ENCODE peak calls at places on chromosomes 6 and 20, in five cellular contexts. S, P, W, K and I are unnamed samples.

GRCh38 chr6:147787407-147787806 is 278.9 kb downstream of the SAMD5 start:
- DNase-seq in S (no peak), P (no peak), W (no peak), K (no peak), I (no peak)

GRCh38 chr20:45059022-45059728 is 41.8 kb downstream of the KCNS1 start:
- DNase-seq in S (no peak), P (peak; percentile 87), W (peak; percentile 71), K (no peak), I (peak; percentile 52)

GRCh38 chr6:4920914-4921410 is 82.9 kb downstream of the RPP40 start:
- DNase-seq in S (no peak), P (no peak), W (peak; percentile 46), K (no peak), I (no peak)

GRCh38 chr20:32839982-32840285 is 18.8 kb upstream of the EFCAB8 start:
- DNase-seq in S (no peak), P (no peak), W (no peak), K (no peak), I (no peak)

GRCh38 chr6:41284726-41285125 is 1.8 kb downstream of the TREM1 start:
- DNase-seq in S (no peak), P (peak; percentile 86), W (peak; percentile 75), K (no peak), I (peak; percentile 70)

GRCh38 chr20:48771542-48771941 is 56.3 kb downstream of the PREX1 start:
- DNase-seq in S (no peak), P (no peak), W (peak; percentile 41), K (peak; percentile 63), I (peak; percentile 75)

GRCh38 chr6:123321020-123321419 is 315.7 kb downstream of the TRDN start:
- DNase-seq in S (no peak), P (no peak), W (no peak), K (no peak), I (no peak)

GRCh38 chr6:105135056-105135455 is 44.8 kb downstream of the POPDC3 start:
- DNase-seq in S (no peak), P (peak; percentile 14), W (peak; percentile 43), K (no peak), I (peak; percentile 23)

GRCh38 chr6:41940759-41941279 is 789 bp downstream of the CCND3 start:
- DNase-seq in S (peak; percentile 61), P (no peak), W (no peak), K (peak; percentile 55), I (peak; percentile 45)

GRCh38 chr20:60057866-60058807 is 99.9 kb downstream of the CDH26 start:
- DNase-seq in S (peak; percentile 8), P (peak; percentile 7), W (peak; percentile 57), K (peak; percentile 98), I (peak; percentile 13)

GRCh38 chr6:145189836-145190235 is 545.5 kb downstream of the EPM2A start:
- DNase-seq in S (no peak), P (no peak), W (no peak), K (no peak), I (no peak)

GRCh38 chr6:56540232-56540631 is 102.5 kb downstream of the DST start:
- DNase-seq in S (no peak), P (no peak), W (no peak), K (peak; percentile 25), I (no peak)

GRCh38 chr20:47464380-47465101 is 37.1 kb upstream of the NCOA3 start:
- DNase-seq in S (peak; percentile 68), P (peak; percentile 99), W (peak; percentile 99), K (no peak), I (peak; percentile 100)

GRCh38 chr6:121157913-121158312 is 176.4 kb downstream of the TBC1D32 start:
- DNase-seq in S (no peak), P (peak; percentile 23), W (peak; percentile 5), K (no peak), I (peak; percentile 14)

GRCh38 chr20:17624551-17625245 is 54.8 kb downstream of the DSTN start:
- DNase-seq in S (no peak), P (no peak), W (no peak), K (no peak), I (no peak)

GRCh38 chr6:107290491-107290890 is 168.9 kb downstream of the PDSS2 start:
- DNase-seq in S (no peak), P (no peak), W (no peak), K (no peak), I (no peak)

GRCh38 chr20:3781153-3781910 is at the start of gene SPEF1:
- DNase-seq in S (peak; percentile 87), P (peak; percentile 92), W (peak; percentile 93), K (peak; percentile 90), I (peak; percentile 93)

GRCh38 chr6:119132211-119133004 is 53.9 kb upstream of the FAM184A start:
- DNase-seq in S (no peak), P (no peak), W (peak; percentile 25), K (no peak), I (no peak)

GRCh38 chr6:47633141-47633540 is 65.2 kb upstream of the ADGRF4 start:
- DNase-seq in S (peak; percentile 18), P (peak; percentile 54), W (peak; percentile 27), K (no peak), I (peak; percentile 24)
- TF ChIP-seq CTCF in S (no peak), P (peak; percentile 51), W (peak; percentile 8), K (no peak), I (peak; percentile 5)

GRCh38 chr6:2891768-2892170 is 11.3 kb downstream of the SERPINB9 start:
- DNase-seq in S (peak; percentile 89), P (no peak), W (no peak), K (no peak), I (no peak)

GRCh38 chr6:2885967-2886731 is 17.0 kb downstream of the SERPINB9 start:
- DNase-seq in S (no peak), P (peak; percentile 12), W (no peak), K (no peak), I (no peak)

GRCh38 chr6:2893276-2893675 is 9.8 kb downstream of the SERPINB9 start:
- DNase-seq in S (no peak), P (no peak), W (no peak), K (no peak), I (no peak)

GRCh38 chr6:2895072-2895471 is 8.0 kb downstream of the SERPINB9 start:
- DNase-seq in S (no peak), P (no peak), W (no peak), K (no peak), I (no peak)

GRCh38 chr6:2890981-2891767 is 11.9 kb downstream of the SERPINB9 start:
- DNase-seq in S (peak; percentile 54), P (no peak), W (no peak), K (no peak), I (no peak)
- H3K4me3 ChIP-seq in S (no peak overlapping the region), P (no peak overlapping the region), W (no peak overlapping the region), K (no peak overlapping the region), I (no peak overlapping the region)

GRCh38 chr6:21128601-21129000 is 464.9 kb upstream of the SOX4 start:
- DNase-seq in S (no peak), P (no peak), W (no peak), K (no peak), I (no peak)

GRCh38 chr6:21121737-21122136 is 471.8 kb upstream of the SOX4 start:
- DNase-seq in S (no peak), P (no peak), W (no peak), K (no peak), I (no peak)

DNA sequence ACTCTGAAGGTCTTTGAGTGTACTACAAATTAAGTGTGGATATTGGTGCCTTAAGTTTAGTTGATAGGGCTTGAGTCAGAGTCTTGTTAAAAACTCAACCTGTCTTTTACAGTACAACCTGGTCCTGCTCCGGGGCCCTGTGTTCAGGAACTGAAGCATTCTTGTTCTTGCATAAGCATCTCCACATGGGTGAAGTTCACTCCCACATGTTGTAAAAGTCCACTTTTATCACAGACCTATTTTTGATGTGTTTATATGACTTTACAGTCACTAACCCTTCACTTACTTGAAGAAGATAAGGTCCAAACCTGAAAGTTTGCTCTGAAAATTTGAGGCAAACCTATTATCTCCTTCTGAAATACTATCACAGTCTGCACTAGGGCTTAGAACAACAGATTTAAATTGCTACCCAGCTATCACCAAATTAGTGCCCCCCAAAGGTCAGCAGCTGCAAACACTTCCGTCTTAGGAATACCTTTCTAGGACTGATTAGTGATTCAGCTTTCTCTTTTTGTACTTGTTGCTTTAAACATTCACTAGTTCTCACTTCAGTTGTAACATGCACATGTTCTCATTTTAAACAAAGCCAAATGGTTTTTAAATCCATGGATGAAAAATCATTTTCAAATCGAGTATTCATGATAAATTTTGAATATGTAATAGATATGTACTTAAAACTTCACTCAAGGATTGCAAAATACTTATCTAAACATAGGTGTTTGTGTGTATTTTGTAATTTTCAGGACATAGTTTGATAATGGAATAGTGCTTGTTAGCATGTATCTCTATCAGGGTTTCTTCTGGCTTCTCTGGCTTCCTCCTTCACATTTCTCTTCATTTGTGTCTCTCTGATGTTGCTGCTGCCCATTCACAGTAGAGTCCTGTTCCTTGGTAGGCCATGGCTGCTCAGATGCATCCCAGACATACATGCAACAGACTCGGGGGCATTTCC is 469.8 kb upstream of the SOX4 start:
- DNase-seq in S (no peak), P (no peak), W (no peak), K (no peak), I (no peak)
- TF ChIP-seq CTCF in S (no peak), P (no peak), W (no peak), K (no peak), I (no peak)

DNA sequence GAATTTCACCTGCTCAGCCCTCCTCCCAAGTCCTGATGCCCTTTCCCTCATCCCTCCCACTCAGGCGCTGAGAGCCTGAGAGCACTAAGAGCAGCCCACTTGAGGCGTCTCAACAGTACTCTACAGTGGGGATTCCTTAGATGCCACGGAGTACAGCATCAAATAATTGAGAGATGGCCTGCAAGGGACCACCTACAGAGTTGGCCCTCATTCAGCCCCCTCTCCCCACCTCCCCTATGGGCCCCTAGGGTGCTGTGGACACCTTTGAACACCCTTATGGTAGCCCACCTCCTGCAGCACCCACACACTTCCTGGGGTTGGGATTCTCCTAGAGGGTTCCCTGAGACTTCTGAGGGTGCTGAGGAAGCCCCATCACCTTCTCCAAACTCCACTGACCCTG is 37.1 kb upstream of the SIRPG start:
- DNase-seq in S (no peak), P (no peak), W (no peak), K (no peak), I (no peak)
- H3K4me3 ChIP-seq in S (no peak overlapping the region), P (no peak overlapping the region), W (no peak overlapping the region), K (no peak overlapping the region), I (no peak overlapping the region)

DNA sequence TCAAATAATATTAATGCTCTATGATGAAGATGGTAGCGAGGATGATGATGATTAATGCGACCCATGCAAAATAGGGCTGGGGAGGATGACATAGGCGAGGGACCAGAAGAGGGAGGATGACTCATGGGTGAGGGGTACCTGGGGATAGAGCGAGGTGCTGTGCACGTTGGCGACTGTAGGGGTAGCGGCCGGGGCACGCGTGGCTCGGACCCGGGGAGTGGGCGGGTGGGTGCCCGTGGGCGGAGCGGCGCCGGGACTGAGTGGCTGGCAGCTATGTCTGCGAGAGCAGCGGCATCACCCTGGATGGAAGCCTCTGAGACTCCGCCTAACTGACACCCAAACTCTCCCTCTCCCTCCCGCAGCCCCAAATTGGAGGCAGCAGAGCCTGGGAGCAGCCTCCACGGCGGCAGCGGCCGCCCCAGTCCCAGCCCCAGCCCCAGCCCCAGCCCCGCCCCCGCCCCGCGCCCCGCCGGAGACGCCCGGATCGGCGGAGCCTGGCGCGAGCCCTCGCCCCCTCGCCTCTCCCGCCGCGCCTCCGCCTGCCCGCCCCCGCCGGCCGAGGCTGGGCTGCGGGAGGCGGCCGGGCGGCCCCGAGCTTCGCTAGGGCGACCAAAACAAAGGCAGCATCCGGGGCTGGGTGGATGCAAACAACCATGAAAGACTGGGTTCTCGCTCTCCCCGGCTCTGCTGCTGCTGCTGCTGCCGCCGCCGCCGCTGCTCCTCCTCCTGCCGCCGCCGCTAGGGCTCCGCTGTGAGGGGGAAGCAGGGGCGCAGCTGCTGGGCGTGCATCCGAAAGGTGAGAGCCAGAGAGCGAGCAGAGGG is at the start of gene RIMS1:
- DNase-seq in S (no peak), P (no peak), W (no peak), K (no peak), I (peak; percentile 18)
- TF ChIP-seq CTCF in S (no peak), P (no peak), W (no peak), K (no peak), I (peak; percentile 41)